ENCODE peak calls at places on chromosomes 3 and 15, in four cellular contexts. H, M, G and K are unnamed samples. For H3K27me3, the result is how much of the 10 kb centered on the place peaks cover.

GRCh38 chr3:186472466-186473008 is 71.6 kb downstream of the CRYGS start:
- DNase-seq in H (no peak), M (no peak), G (no peak), K (no peak)

GRCh38 chr3:43349759-43350158 is 63.4 kb downstream of the SNRK start:
- DNase-seq in H (no peak), M (no peak), G (no peak), K (no peak)

GRCh38 chr15:99980791-99981190 is 247.6 kb upstream of the LYSMD4 start:
- DNase-seq in H (no peak), M (no peak), G (no peak), K (no peak)

GRCh38 chr3:154137036-154137435 is 15.8 kb downstream of the ARHGEF26 start:
- DNase-seq in H (no peak), M (no peak), G (no peak), K (no peak)

GRCh38 chr3:152359385-152360248 is 90.9 kb downstream of the MBNL1 start:
- DNase-seq in H (no peak), M (no peak), G (peak), K (no peak)

GRCh38 chr15:60070838-60071493 is 66.9 kb downstream of the FOXB1 start:
- DNase-seq in H (no peak), M (no peak), G (no peak), K (no peak)

GRCh38 chr3:98971183-98971681 is 69.7 kb upstream of the DCBLD2 start:
- DNase-seq in H (no peak), M (no peak), G (no peak), K (no peak)

GRCh38 chr3:70550723-70551319 is 238.4 kb upstream of the MDFIC2 start:
- DNase-seq in H (peak), M (peak), G (peak), K (peak)

GRCh38 chr3:52834871-52835501 is at the start of gene MUSTN1:
- DNase-seq in H (peak), M (no peak), G (no peak), K (no peak)

GRCh38 chr3:65412591-65412990 is 626.1 kb downstream of the MAGI1 start:
- DNase-seq in H (no peak), M (no peak), G (peak), K (no peak)

GRCh38 chr15:80317389-80318169 is 65.6 kb upstream of the CTXND1 start:
- DNase-seq in H (no peak), M (no peak), G (peak), K (no peak)

GRCh38 chr3:45773044-45773443 is 23.3 kb downstream of the SLC6A20 start:
- DNase-seq in H (no peak), M (no peak), G (no peak), K (peak)
- H3K27me3 ChIP-seq in H (under half), M (under half), G (under half), K (under half)

GRCh38 chr3:192897005-192897404 is 20.7 kb downstream of the MB21D2 start:
- DNase-seq in H (no peak), M (no peak), G (no peak), K (no peak)

GRCh38 chr3:192902481-192903023 is 15.1 kb downstream of the MB21D2 start:
- DNase-seq in H (no peak), M (no peak), G (no peak), K (no peak)

GRCh38 chr3:192899540-192899982 is 18.1 kb downstream of the MB21D2 start:
- DNase-seq in H (no peak), M (no peak), G (no peak), K (no peak)

GRCh38 chr3:192904632-192905289 is 12.9 kb downstream of the MB21D2 start:
- DNase-seq in H (no peak), M (no peak), G (no peak), K (no peak)

GRCh38 chr3:192901435-192901834 is 16.2 kb downstream of the MB21D2 start:
- DNase-seq in H (no peak), M (no peak), G (no peak), K (no peak)
- H2BK15ac ChIP-seq in H (no peak), M (no peak), G (no peak), K (no peak)

GRCh38 chr3:183158113-183158512 is 4.4 kb downstream of the LAMP3 start:
- DNase-seq in H (no peak), M (no peak), G (no peak), K (no peak)

GRCh38 chr3:183160616-183161015 is 1.9 kb downstream of the LAMP3 start:
- DNase-seq in H (no peak), M (no peak), G (no peak), K (no peak)

GRCh38 chr3:183158552-183159006 is 4.0 kb downstream of the LAMP3 start:
- DNase-seq in H (no peak), M (no peak), G (peak), K (no peak)

GRCh38 chr3:183161552-183162345 is 785 bp downstream of the LAMP3 start:
- DNase-seq in H (no peak), M (peak), G (peak), K (peak)

GRCh38 chr3:183159319-183159718 is 3.2 kb downstream of the LAMP3 start:
- DNase-seq in H (no peak), M (no peak), G (peak), K (no peak)
- H3K27me3 ChIP-seq in H (under half), M (under half), G (under half), K (under half)

GRCh38 chr15:64046347-64047153 is at the start of gene DAPK2:
- DNase-seq in H (peak), M (peak), G (peak), K (peak)
- H2BK15ac ChIP-seq in H (peak), M (peak), G (no peak), K (no peak)

DNA sequence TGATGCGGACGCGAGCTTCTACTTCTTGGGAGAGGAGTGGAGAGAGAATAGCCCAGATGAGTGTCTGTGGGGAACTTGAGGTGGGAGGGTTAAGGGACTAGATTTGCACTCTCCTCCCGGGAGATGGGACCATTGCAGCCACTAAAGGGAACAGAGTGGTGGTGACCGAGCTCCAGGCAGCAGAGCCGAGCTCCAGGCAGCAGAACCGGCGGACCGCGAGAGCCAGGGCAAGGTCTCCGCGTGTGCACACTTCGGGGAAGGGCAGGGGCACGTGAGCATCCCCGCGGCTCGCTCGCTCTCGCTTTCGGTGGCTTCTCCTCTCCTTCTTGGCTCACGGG is 1.1 kb downstream of the IGDCC3 start:
- DNase-seq in H (no peak), M (no peak), G (peak), K (peak)
- H3K27me3 ChIP-seq in H (under half), M (under half), G (under half), K (under half)

GRCh38 chr3:129416408-129416807 is 12.0 kb downstream of the EFCAB12 start:
- DNase-seq in H (no peak), M (no peak), G (no peak), K (no peak)

GRCh38 chr3:129415378-129415777 is 13.1 kb downstream of the EFCAB12 start:
- DNase-seq in H (no peak), M (no peak), G (no peak), K (no peak)

GRCh38 chr3:129415830-129416229 is 12.6 kb downstream of the EFCAB12 start:
- DNase-seq in H (no peak), M (no peak), G (no peak), K (no peak)

GRCh38 chr3:129412542-129413198 is 15.8 kb downstream of the EFCAB12 start:
- DNase-seq in H (no peak), M (no peak), G (no peak), K (no peak)

DNA sequence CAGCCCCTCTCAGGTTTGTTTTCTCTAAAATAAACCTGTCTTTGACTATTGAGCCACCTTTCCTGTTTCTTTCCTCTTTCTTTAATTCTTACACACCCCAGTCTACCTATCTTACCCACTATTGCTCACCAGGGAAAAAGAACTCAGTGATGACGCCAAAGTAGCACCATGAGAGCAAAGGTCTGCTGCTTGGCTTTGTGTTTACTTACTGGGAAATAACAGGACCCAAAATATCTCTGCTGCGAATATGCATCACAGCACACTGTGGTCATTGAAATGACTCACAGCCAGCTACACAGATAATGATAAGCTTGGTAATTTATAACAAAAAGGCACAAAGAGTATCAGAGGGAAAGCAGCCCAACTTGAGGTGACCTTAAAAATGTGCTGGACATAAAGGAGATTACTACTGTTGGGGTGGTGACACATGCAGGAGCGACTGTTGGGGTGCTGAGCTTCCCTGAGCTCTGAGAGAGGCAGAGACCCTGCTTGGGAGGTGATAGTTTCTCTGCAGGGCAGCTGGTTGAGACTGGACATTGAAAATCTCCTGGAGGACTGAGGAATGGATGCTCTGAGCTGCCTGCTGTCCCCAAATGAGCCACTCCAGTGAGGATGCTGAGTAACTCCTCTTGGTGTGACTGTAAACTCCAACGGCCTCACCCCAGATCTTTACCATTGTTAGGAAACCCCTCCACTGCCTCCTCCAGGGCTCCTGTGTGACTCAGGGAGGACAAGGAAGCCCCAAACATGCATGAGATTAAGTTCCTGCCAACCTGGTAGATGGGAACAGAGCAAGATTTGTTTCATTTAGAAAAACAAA is 14.5 kb downstream of the EFCAB12 start:
- DNase-seq in H (no peak), M (no peak), G (no peak), K (no peak)
- H2BK15ac ChIP-seq in H (no peak), M (no peak), G (no peak), K (no peak)

GRCh38 chr15:29567336-29567735 is 254.9 kb downstream of the TJP1 start:
- DNase-seq in H (no peak), M (no peak), G (no peak), K (no peak)

GRCh38 chr15:29570121-29570930 is 251.9 kb downstream of the TJP1 start:
- DNase-seq in H (peak), M (peak), G (peak), K (no peak)

GRCh38 chr15:29570931-29571727 is 251.1 kb downstream of the TJP1 start:
- DNase-seq in H (peak), M (peak), G (peak), K (peak)

GRCh38 chr15:29568840-29569532 is 253.3 kb downstream of the TJP1 start:
- DNase-seq in H (no peak), M (no peak), G (peak), K (peak)

DNA sequence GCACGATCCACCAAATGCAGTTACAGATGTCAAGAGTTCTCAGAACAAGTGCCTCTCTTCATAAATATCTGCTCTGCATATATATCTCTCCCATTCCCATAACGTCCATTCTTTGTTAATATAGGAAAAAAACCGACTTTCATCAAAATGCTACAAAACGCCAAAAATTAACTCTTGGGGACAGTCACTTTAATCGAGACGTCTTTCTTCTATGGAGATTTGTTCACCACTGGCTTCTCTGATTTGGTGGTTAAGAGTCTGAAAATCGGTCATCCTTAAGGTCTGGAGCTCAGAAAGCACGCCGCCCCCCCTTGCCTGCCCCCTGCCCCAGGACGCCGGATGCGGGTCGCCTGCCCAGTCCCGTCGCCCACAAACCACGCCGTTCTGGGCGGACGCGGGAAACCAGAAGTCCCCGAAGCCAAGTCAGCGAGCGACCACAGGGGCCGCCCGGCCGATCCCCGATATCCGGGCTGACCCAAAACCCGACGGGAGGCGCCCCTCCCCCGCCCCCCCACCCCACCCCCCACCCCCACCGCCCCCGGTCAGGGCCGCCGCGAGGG is 252.7 kb downstream of the TJP1 start:
- DNase-seq in H (peak), M (peak), G (peak), K (peak)
- H3K27me3 ChIP-seq in H (under half), M (under half), G (under half), K (under half)

GRCh38 chr3:149003653-149004305 is 12.4 kb downstream of the GYG1 start:
- DNase-seq in H (no peak), M (no peak), G (peak), K (no peak)
- H2BK15ac ChIP-seq in H (no peak), M (no peak), G (no peak), K (no peak)

GRCh38 chr3:128432301-128432897 is 34.3 kb downstream of the DNAJB8 start:
- DNase-seq in H (no peak), M (peak), G (peak), K (peak)

GRCh38 chr3:128435058-128435457 is 31.6 kb downstream of the DNAJB8 start:
- DNase-seq in H (no peak), M (no peak), G (peak), K (peak)

GRCh38 chr3:128434524-128434923 is 32.2 kb downstream of the DNAJB8 start:
- DNase-seq in H (no peak), M (no peak), G (no peak), K (no peak)

GRCh38 chr3:128432898-128433629 is 33.6 kb downstream of the DNAJB8 start:
- DNase-seq in H (peak), M (peak), G (no peak), K (peak)

GRCh38 chr3:128433630-128434185 is 33.0 kb downstream of the DNAJB8 start:
- DNase-seq in H (no peak), M (no peak), G (peak), K (peak)
- H3K27me3 ChIP-seq in H (under half), M (under half), G (under half), K (under half)